ENCODE peak calls at places on chromosomes 7 and 10, in five cellular contexts. S is HFF-Myc, V is fibroblast of villous mesenchyme, Y is skeletal muscle cell, R is cardiac muscle cell. H is an unnamed sample.

GRCh38 chr7:83267141-83267631 is 104.5 kb upstream of the PCLO start:
- DNase-seq in S (no peak), V (peak; percentile 53), Y (peak; percentile 25), R (peak; percentile 14), H (no peak)

GRCh38 chr7:70695804-70696104 is 436.2 kb upstream of the GALNT17 start:
- DNase-seq in S (no peak), V (no peak), Y (no peak), R (no peak), H (no peak)

GRCh38 chr10:127577376-127577775 is 28.3 kb downstream of the NPS start:
- DNase-seq in S (no peak), V (peak; percentile 12), Y (no peak), R (peak; percentile 13), H (no peak)

GRCh38 chr7:135771961-135772638 is 23.5 kb upstream of the FAM180A start:
- DNase-seq in S (no peak), V (peak; percentile 85), Y (peak; percentile 83), R (peak; percentile 76), H (no peak)

GRCh38 chr10:43048301-43049051 is 28.4 kb upstream of the RET start:
- DNase-seq in S (no peak), V (no peak), Y (no peak), R (no peak), H (peak; percentile 22)

GRCh38 chr10:340646-341045 is 205.4 kb downstream of the ZMYND11 start:
- DNase-seq in S (no peak), V (no peak), Y (no peak), R (no peak), H (no peak)

GRCh38 chr7:100247152-100247757 is 27.5 kb downstream of the PVRIG start:
- DNase-seq in S (peak; percentile 50), V (peak; percentile 41), Y (peak; percentile 65), R (peak; percentile 37), H (peak; percentile 83)

GRCh38 chr7:130994378-130995115 is 260.5 kb upstream of the KLF14 start:
- DNase-seq in S (no peak), V (no peak), Y (no peak), R (peak; percentile 47), H (no peak)

GRCh38 chr7:2071133-2071832 is 161.5 kb downstream of the MAD1L1 start:
- DNase-seq in S (no peak), V (no peak), Y (no peak), R (no peak), H (no peak)

GRCh38 chr10:77451886-77452285 is 185.7 kb downstream of the KCNMA1 start:
- DNase-seq in S (no peak), V (no peak), Y (no peak), R (no peak), H (peak; percentile 87)

GRCh38 chr7:158193446-158193845 is 394.2 kb downstream of the PTPRN2 start:
- DNase-seq in S (no peak), V (no peak), Y (no peak), R (no peak), H (no peak)

GRCh38 chr10:16011548-16011947 is 151.2 kb upstream of the MINDY3 start:
- DNase-seq in S (no peak), V (no peak), Y (no peak), R (no peak), H (no peak)

GRCh38 chr7:120732256-120732655 is 125.7 kb downstream of the TSPAN12 start:
- DNase-seq in S (no peak), V (peak; percentile 30), Y (no peak), R (no peak), H (no peak)

GRCh38 chr10:20598590-20598989 is 298.5 kb downstream of the NEBL start:
- DNase-seq in S (no peak), V (peak; percentile 19), Y (peak; percentile 93), R (peak; percentile 77), H (no peak)

GRCh38 chr7:141158562-141158961 is 84.7 kb downstream of the TMEM178B start:
- DNase-seq in S (peak; percentile 31), V (peak; percentile 95), Y (peak; percentile 75), R (peak; percentile 83), H (no peak)

GRCh38 chr7:92035576-92035975 is 94.9 kb downstream of the AKAP9 start:
- DNase-seq in S (no peak), V (peak; percentile 13), Y (no peak), R (no peak), H (no peak)

GRCh38 chr10:972763-973162 is 15.5 kb upstream of the GTPBP4 start:
- DNase-seq in S (no peak), V (no peak), Y (no peak), R (no peak), H (no peak)

GRCh38 chr10:51291961-51292360 is 217.7 kb downstream of the PRKG1 start:
- DNase-seq in S (no peak), V (peak; percentile 20), Y (no peak), R (no peak), H (no peak)

GRCh38 chr7:2315787-2316186 is 1.5 kb upstream of the SNX8 start:
- DNase-seq in S (no peak), V (no peak), Y (no peak), R (no peak), H (no peak)

GRCh38 chr10:30688456-30688855 is 58.9 kb upstream of the LYZL2 start:
- DNase-seq in S (no peak), V (peak; percentile 11), Y (no peak), R (no peak), H (no peak)

GRCh38 chr10:85642421-85643170 is 724.0 kb downstream of the GRID1 start:
- DNase-seq in S (no peak), V (peak; percentile 46), Y (peak; percentile 86), R (no peak), H (peak; percentile 58)

GRCh38 chr10:6171891-6172354 is 30.8 kb upstream of the PFKFB3 start:
- DNase-seq in S (peak; percentile 86), V (peak; percentile 88), Y (peak; percentile 91), R (peak; percentile 91), H (no peak)

GRCh38 chr10:122565766-122566206 is 5.2 kb downstream of the DMBT1 start:
- DNase-seq in S (peak; percentile 67), V (peak; percentile 83), Y (peak; percentile 48), R (peak; percentile 91), H (peak; percentile 79)
- H3K4me3 ChIP-seq in S (no peak overlapping the region), V (peak overlapping the region; percentile 34), Y (peak overlapping the region; percentile 28), R (no peak overlapping the region), H (no peak overlapping the region)

DNA sequence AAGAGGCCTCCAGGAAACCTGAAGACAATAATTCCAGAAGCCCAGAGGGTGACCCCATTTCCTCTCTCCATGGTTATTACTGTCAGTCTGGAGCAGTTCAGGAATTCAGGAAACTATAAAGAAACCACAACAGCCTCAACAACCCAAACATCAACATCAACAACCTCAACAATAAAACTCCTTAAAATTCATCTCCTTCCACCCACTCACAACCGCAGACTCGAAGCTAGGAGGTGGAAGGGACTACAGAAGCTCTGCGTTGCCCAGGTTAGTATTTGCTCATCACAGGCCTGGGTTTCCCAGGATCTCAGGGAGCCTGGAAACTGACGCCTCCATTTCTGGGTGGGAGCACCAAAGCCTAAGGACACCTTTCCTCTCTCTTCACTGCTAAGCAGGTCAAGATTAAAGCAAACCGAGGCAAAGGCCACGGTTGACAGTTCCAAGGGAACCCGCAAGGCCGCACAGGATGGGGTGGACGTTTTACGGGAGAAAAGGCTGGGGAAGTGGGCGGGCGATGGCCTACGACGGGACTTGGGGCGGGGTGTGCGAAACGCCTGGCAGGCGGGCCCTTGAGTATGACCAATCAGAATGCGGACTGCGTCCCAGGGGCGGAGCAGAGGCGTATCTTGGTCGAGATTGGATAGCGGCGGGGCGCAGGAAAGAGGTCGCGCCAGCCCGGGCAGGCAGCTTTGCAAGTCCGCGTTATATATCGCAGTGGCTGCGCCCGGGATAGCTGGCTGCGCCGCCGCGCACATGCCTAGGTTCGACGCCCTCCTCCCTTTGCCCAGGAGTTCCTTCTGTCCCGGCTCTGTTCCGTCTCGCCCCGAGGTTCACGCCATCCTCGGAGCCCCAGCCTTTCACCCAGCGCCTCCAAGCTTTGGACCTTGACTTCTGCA is at the start of gene ELOVL3:
- DNase-seq in S (peak; percentile 73), V (peak; percentile 96), Y (peak; percentile 83), R (peak; percentile 97), H (peak; percentile 96)
- H3K4me3 ChIP-seq in S (no peak within 1 kb of the TSS), V (peak within 1 kb of the TSS; percentile 43), Y (peak within 1 kb of the TSS; percentile 35), R (peak within 1 kb of the TSS; percentile 19), H (peak within 1 kb of the TSS; percentile 44)

GRCh38 chr10:4131407-4132215 is 346.6 kb upstream of the KLF6 start:
- DNase-seq in S (peak; percentile 78), V (peak; percentile 90), Y (peak; percentile 71), R (peak; percentile 80), H (no peak)
- H3K4me3 ChIP-seq in S (no peak overlapping the region), V (no peak overlapping the region), Y (no peak overlapping the region), R (no peak overlapping the region), H (no peak overlapping the region)

GRCh38 chr10:110460111-110460809 is 37.4 kb upstream of the DUSP5 start:
- DNase-seq in S (no peak), V (no peak), Y (no peak), R (no peak), H (no peak)

GRCh38 chr10:110459600-110459999 is 38.1 kb upstream of the DUSP5 start:
- DNase-seq in S (no peak), V (no peak), Y (no peak), R (no peak), H (no peak)

GRCh38 chr10:110456523-110457091 is 41.1 kb upstream of the DUSP5 start:
- DNase-seq in S (no peak), V (peak; percentile 36), Y (no peak), R (peak; percentile 71), H (peak; percentile 96)

GRCh38 chr10:110457851-110458582 is 39.7 kb upstream of the DUSP5 start:
- DNase-seq in S (no peak), V (no peak), Y (no peak), R (no peak), H (no peak)

DNA sequence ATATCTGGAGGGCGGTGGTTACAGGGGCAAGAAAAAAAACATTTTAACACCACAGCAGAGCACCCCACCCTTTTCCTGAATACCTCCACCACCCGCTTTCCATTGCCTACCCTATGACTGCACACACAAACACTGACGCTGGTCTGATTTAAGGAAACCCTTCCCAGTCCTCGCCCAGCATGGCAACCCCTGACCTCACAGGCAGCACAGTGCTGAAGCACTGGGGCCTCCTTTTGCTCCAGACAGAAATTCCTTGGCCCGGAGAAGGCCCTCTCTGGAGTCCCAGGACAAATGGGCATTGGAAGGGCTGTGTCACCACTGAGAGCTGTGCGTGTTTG is 39.2 kb upstream of the DUSP5 start:
- DNase-seq in S (no peak), V (no peak), Y (no peak), R (no peak), H (no peak)
- H3K4me3 ChIP-seq in S (no peak overlapping the region), V (no peak overlapping the region), Y (no peak overlapping the region), R (no peak overlapping the region), H (no peak overlapping the region)

DNA sequence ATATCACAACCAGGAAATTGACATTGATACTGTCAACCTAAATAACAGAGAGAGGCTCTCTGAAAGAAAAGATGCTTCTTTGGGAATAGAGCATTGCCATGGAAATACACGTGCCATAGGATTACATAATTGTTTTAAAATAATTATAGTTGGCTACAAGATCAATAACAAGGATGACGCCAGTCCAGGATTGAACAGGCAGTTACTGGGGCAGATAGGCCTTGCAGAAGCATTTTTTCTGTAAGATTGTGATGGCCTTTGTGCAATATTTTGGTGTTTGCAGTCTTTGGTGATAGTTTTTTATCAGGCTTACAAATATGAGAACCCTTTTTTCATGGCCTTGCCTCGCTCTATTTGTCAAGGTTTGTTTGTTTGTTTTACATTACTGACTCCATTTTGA is 10.5 kb downstream of the ACADSB start:
- DNase-seq in S (no peak), V (no peak), Y (no peak), R (no peak), H (no peak)
- H3K4me3 ChIP-seq in S (no peak overlapping the region), V (no peak overlapping the region), Y (no peak overlapping the region), R (no peak overlapping the region), H (no peak overlapping the region)

H was measured in Caco-2.